ENCODE peak calls at places on chromosomes 12 and 14, in four cellular contexts. P, I, Z and Q are unnamed samples.

GRCh38 chr12:18752280-18752920 is 14.5 kb downstream of the CAPZA3 start:
- DNase-seq in I (no peak), P (peak), Z (peak), Q (peak)

GRCh38 chr12:30188602-30189326 is 405.0 kb upstream of the TMTC1 start:
- DNase-seq in P (no peak), I (no peak), Z (peak), Q (no peak)

GRCh38 chr14:100691395-100692025 is 35.2 kb upstream of the DLK1 start:
- DNase-seq in I (no peak), Z (no peak), P (no peak), Q (no peak)

GRCh38 chr12:38456769-38457168 is 140.2 kb downstream of the ALG10B start:
- DNase-seq in I (no peak), Z (no peak), P (no peak), Q (no peak)

GRCh38 chr14:30808576-30808975 is 65.8 kb upstream of the COCH start:
- DNase-seq in I (no peak), P (peak), Z (no peak), Q (peak)

GRCh38 chr12:75162845-75163244 is 46.8 kb downstream of the KCNC2 start:
- DNase-seq in Z (no peak), P (no peak), I (no peak), Q (no peak)

GRCh38 chr14:71711619-71712018 is 220.6 kb upstream of the RGS6 start:
- DNase-seq in I (no peak), Z (peak), P (peak), Q (peak)

GRCh38 chr12:40226652-40227051 is 1.9 kb downstream of the LRRK2 start:
- DNase-seq in I (no peak), Z (peak), P (peak), Q (peak)

GRCh38 chr12:3732901-3733300 is 20.0 kb downstream of the CRACR2A start:
- DNase-seq in I (no peak), P (no peak), Z (no peak), Q (no peak)

GRCh38 chr12:106309671-106310313 is 7.3 kb downstream of the TCP11L2 start:
- DNase-seq in P (peak), I (no peak), Z (peak), Q (peak)

GRCh38 chr12:108700833-108701450 is 30.4 kb downstream of the CORO1C start:
- DNase-seq in I (no peak), Z (peak), P (no peak), Q (peak)

GRCh38 chr12:107437954-107438353 is 247.6 kb upstream of the PWP1 start:
- DNase-seq in P (no peak), I (no peak), Z (no peak), Q (no peak)

GRCh38 chr14:99395904-99396530 is 84.6 kb downstream of the SETD3 start:
- DNase-seq in I (no peak), P (peak), Z (no peak), Q (peak)

GRCh38 chr14:69775012-69775411 is 8.1 kb downstream of the SRSF5 start:
- DNase-seq in Z (no peak), I (no peak), P (no peak), Q (no peak)

GRCh38 chr12:66092559-66093269 is 37.8 kb downstream of the LLPH start:
- DNase-seq in P (peak), I (no peak), Z (peak), Q (peak)

GRCh38 chr12:49903700-49904423 is at the start of gene FAIM2:
- DNase-seq in Z (peak), I (peak), P (peak), Q (peak)

GRCh38 chr14:83255015-83255726 is 1721.5 kb upstream of the SEL1L start:
- DNase-seq in I (no peak), Z (no peak), P (no peak), Q (no peak)

GRCh38 chr14:77037886-77038511 is 9.5 kb upstream of the IRF2BPL start:
- DNase-seq in I (no peak), Z (peak), P (no peak), Q (peak)

GRCh38 chr14:51310453-51311074 is 70.5 kb downstream of the TMX1 start:
- DNase-seq in Z (peak), I (no peak), P (peak), Q (peak)

GRCh38 chr12:116687888-116688287 is 50.0 kb downstream of the SPRING1 start:
- DNase-seq in I (peak), P (no peak), Z (no peak), Q (peak)

GRCh38 chr12:20549115-20549719 is 145.9 kb upstream of the SLCO1C1 start:
- DNase-seq in I (no peak), Z (peak), P (peak), Q (peak)

GRCh38 chr12:124567035-124567672 is at the start of gene NCOR2:
- DNase-seq in P (no peak), Z (no peak), I (peak), Q (no peak)

GRCh38 chr12:105431537-105431936 is 101.0 kb downstream of the C12orf75 start:
- DNase-seq in Z (no peak), P (no peak), I (no peak), Q (no peak)

GRCh38 chr12:50753232-50753769 is 10.6 kb upstream of the ATF1 start:
- DNase-seq in I (no peak), P (no peak), Z (no peak), Q (no peak)

GRCh38 chr14:21860172-21860571 is 186.6 kb upstream of the OR4E1 start:
- DNase-seq in I (no peak), P (no peak), Z (no peak), Q (no peak)

GRCh38 chr12:79275631-79276030 is 411.1 kb downstream of the SYT1 start:
- DNase-seq in P (no peak), Z (no peak), I (no peak), Q (peak)

GRCh38 chr14:94933411-94933964 is 163.6 kb upstream of the GSC start:
- DNase-seq in P (no peak), I (no peak), Z (no peak), Q (no peak)

GRCh38 chr14:29584992-29585391 is 342.7 kb downstream of the PRKD1 start:
- DNase-seq in P (peak), Z (peak), I (no peak), Q (peak)

GRCh38 chr12:80700327-80700726 is 7.1 kb upstream of the MYF6 start:
- DNase-seq in I (no peak), P (no peak), Z (no peak), Q (no peak)

GRCh38 chr14:93941293-93941910 is 14.3 kb downstream of the FAM181A start:
- DNase-seq in I (no peak), P (peak), Z (peak), Q (peak)

GRCh38 chr14:23055621-23056256 is 1.6 kb downstream of the CDH24 start:
- DNase-seq in I (no peak), Z (no peak), P (no peak), Q (peak)

GRCh38 chr12:12439636-12440035 is 82.8 kb downstream of the BORCS5 start:
- DNase-seq in P (no peak), I (no peak), Z (peak), Q (peak)

GRCh38 chr14:68145539-68145938 is 326.0 kb downstream of the RAD51B start:
- DNase-seq in I (no peak), P (no peak), Z (peak), Q (peak)